ENCODE peak calls at places on chromosomes 11 and 22, in six cellular contexts. M is chondrocyte, Q is spleen, X is mucosa of descending colon, A is HFFc6, D is PC-3. Z is an unnamed sample.

GRCh38 chr11:2810401-2811205 is 75.0 kb downstream of the CDKN1C start:
- DNase-seq in M (peak; percentile 85), Q (peak; percentile 47), X (peak; percentile 44), A (no peak), D (no peak), Z (no peak)

GRCh38 chr11:75697906-75698563 is 19.6 kb upstream of the MOGAT2 start:
- DNase-seq in M (no peak), Q (no peak), X (no peak), A (no peak), D (peak; percentile 80), Z (no peak)

GRCh38 chr11:63543711-63544110 is 7.1 kb downstream of the PLAAT4 start:
- DNase-seq in M (no peak), Q (no peak), X (no peak), A (no peak), D (no peak), Z (no peak)

GRCh38 chr22:29224859-29225410 is 19.2 kb downstream of the EMID1 start:
- DNase-seq in M (no peak), Q (peak; percentile 68), X (no peak), A (no peak), D (no peak), Z (no peak)

GRCh38 chr11:83827940-83828554 is 541.9 kb upstream of the CCDC90B start:
- DNase-seq in M (no peak), Q (no peak), X (no peak), A (peak; percentile 42), D (peak; percentile 55), Z (peak; percentile 17)

GRCh38 chr11:83054904-83055380 is 16.8 kb downstream of the RAB30 start:
- DNase-seq in M (no peak), Q (no peak), X (no peak), A (no peak), D (peak; percentile 88), Z (no peak)

GRCh38 chr11:34243620-34244493 is 114.0 kb downstream of the ABTB2 start:
- DNase-seq in M (peak; percentile 1), Q (no peak), X (peak; percentile 82), A (peak; percentile 39), D (peak; percentile 87), Z (no peak)

GRCh38 chr22:48239461-48240164 is 1477.2 kb downstream of the TBC1D22A start:
- DNase-seq in M (no peak), Q (peak; percentile 44), X (no peak), A (no peak), D (no peak), Z (no peak)

GRCh38 chr11:13249177-13249576 is 28.4 kb upstream of the BMAL1 start:
- DNase-seq in M (no peak), Q (no peak), X (no peak), A (no peak), D (no peak), Z (no peak)

GRCh38 chr11:86743223-86744118 is 56.9 kb upstream of the PRSS23 start:
- DNase-seq in M (no peak), Q (no peak), X (no peak), A (peak; percentile 98), D (peak; percentile 95), Z (no peak)

GRCh38 chr11:17765381-17766359 is 31.1 kb downstream of the KCNC1 start:
- DNase-seq in M (peak; percentile 73), Q (peak; percentile 59), X (no peak), A (peak; percentile 9), D (no peak), Z (no peak)

GRCh38 chr11:113377606-113378005 is 10.0 kb upstream of the ANKK1 start:
- DNase-seq in M (no peak), Q (no peak), X (no peak), A (no peak), D (no peak), Z (no peak)

GRCh38 chr22:40607506-40607905 is 29.0 kb downstream of the MRTFA start:
- DNase-seq in M (no peak), Q (no peak), X (no peak), A (no peak), D (no peak), Z (no peak)

GRCh38 chr11:824942-825341 is 2.8 kb upstream of the CRACR2B start:
- DNase-seq in M (no peak), Q (no peak), X (no peak), A (no peak), D (no peak), Z (no peak)

GRCh38 chr22:46294784-46295183 is 1.9 kb upstream of the GTSE1 start:
- DNase-seq in M (no peak), Q (peak; percentile 75), X (no peak), A (no peak), D (no peak), Z (no peak)

GRCh38 chr22:46299101-46299500 is 2.4 kb downstream of the GTSE1 start:
- DNase-seq in M (no peak), Q (peak; percentile 68), X (no peak), A (no peak), D (no peak), Z (no peak)

GRCh38 chr22:46297151-46297819 is 615 bp downstream of the GTSE1 start:
- DNase-seq in M (peak; percentile 84), Q (no peak), X (no peak), A (peak; percentile 51), D (peak; percentile 43), Z (no peak)

GRCh38 chr22:46295277-46295971 is 1.2 kb upstream of the GTSE1 start:
- DNase-seq in M (no peak), Q (no peak), X (no peak), A (no peak), D (no peak), Z (no peak)

GRCh38 chr22:46296257-46297150 is at the start of gene GTSE1:
- DNase-seq in M (peak; percentile 99), Q (peak; percentile 100), X (peak; percentile 99), A (peak; percentile 96), D (peak; percentile 97), Z (peak; percentile 86)
- TF ChIP-seq CTCF in M (peak; percentile 65), Q (peak; percentile 52), X (peak; percentile 40), A (peak; percentile 32), D (peak; percentile 18), Z (peak; percentile 35)

DNA sequence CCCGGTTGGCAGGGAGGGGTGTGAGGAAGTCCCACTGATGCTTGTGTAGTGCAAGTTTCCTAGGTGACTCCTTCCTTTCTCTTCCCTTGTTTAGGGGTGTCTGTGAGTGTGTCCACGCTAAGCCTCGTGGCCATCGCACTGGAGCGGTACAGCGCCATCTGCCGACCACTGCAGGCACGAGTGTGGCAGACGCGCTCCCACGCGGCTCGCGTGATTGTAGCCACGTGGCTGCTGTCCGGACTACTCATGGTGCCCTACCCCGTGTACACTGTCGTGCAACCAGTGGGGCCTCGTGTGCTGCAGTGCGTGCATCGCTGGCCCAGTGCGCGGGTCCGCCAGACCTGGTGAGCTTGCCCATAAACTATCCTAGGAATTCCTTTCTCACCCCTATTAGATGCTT is 10.4 kb downstream of the CCKBR start:
- DNase-seq in M (no peak), Q (peak; percentile 79), X (no peak), A (no peak), D (no peak), Z (no peak)
- TF ChIP-seq CTCF in M (no peak), Q (no peak), X (no peak), A (no peak), D (no peak), Z (no peak)

GRCh38 chr22:32698926-32699619 is 102.4 kb upstream of the TIMP3 start:
- DNase-seq in M (no peak), Q (no peak), X (no peak), A (no peak), D (no peak), Z (no peak)
- TF ChIP-seq CTCF in M (no peak), Q (no peak), X (no peak), A (no peak), D (no peak), Z (no peak)

DNA sequence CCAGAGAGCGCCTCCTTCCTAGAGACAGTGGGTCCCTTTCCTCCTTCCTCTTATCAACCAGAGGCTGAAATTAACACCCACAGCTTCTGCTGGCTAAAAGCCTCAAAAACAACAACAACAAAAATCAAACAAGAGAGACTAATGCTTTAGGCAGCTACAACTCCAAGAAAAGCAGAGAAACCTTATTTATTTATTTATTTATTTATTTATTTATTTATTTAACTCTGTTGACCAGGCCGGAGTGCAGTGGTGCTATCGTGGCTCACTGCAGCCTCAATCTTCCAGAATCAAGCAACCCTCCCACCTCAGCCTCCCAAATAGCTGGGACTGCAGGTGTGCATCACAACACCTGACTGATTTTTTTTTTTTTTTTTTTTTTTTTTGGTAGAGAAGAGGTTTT is 2.6 kb upstream of the B3GNT6 start:
- DNase-seq in M (no peak), Q (no peak), X (no peak), A (no peak), D (no peak), Z (no peak)
- TF ChIP-seq CTCF in M (no peak), Q (no peak), X (no peak), A (no peak), D (no peak), Z (no peak)

GRCh38 chr22:31123292-31123602 is 481 bp downstream of the INPP5J start:
- DNase-seq in M (no peak), Q (no peak), X (peak; percentile 27), A (no peak), D (no peak), Z (no peak)

GRCh38 chr22:31122532-31123291 is at the start of gene INPP5J:
- DNase-seq in M (peak; percentile 63), Q (peak; percentile 51), X (peak; percentile 79), A (no peak), D (peak; percentile 44), Z (peak; percentile 70)

GRCh38 chr22:31120642-31121041 is 2.1 kb upstream of the INPP5J start:
- DNase-seq in M (no peak), Q (peak; percentile 17), X (no peak), A (no peak), D (no peak), Z (no peak)

GRCh38 chr22:31121403-31121802 is 1.4 kb upstream of the INPP5J start:
- DNase-seq in M (no peak), Q (peak; percentile 17), X (no peak), A (no peak), D (no peak), Z (no peak)

DNA sequence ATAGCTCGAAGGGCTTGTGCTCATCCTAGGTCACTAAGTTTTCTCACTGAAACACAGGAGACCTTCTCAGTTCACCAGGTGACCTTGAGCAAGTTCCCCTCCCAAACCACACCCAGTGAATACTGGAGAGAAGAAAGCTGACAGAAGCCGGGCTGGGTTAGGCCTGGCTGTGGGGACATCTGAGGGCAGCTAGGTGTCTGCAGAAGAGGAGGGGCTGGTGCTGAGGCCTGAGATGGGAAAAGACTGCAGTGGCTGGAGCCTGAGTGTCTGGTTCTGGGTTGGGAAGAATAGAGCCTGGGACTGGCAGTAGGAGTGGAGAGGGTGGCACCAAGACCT is 602 bp upstream of the INPP5J start:
- DNase-seq in M (no peak), Q (no peak), X (no peak), A (no peak), D (no peak), Z (no peak)
- TF ChIP-seq CTCF in M (no peak), Q (no peak), X (no peak), A (no peak), D (no peak), Z (no peak)

GRCh38 chr22:43262990-43263644 is 76.2 kb upstream of the TTLL12 start:
- DNase-seq in M (no peak), Q (peak; percentile 88), X (peak; percentile 72), A (no peak), D (no peak), Z (no peak)
- TF ChIP-seq CTCF in M (no peak), Q (no peak), X (no peak), A (no peak), D (no peak), Z (no peak)

DNA sequence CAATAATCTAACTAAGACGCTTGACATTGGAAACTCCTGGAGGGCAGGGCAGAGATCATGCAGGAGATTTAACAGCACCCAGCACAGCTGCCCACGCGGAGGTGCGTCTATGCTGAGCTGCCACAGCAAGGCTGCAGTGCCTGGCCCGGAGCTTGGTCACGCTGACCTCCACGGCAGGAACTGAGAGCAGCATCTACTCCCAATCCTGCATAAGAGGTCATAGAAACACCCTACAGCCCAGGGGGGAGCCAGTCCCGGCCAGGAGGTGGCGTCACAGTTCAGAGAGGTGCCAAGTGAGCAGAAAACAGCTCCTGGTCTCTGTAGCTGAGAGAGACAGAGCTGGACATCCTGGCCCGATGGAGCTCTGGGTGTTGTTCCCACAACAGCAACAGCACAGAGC is 121.1 kb upstream of the TMEM45B start:
- DNase-seq in M (peak; percentile 75), Q (no peak), X (no peak), A (no peak), D (peak; percentile 36), Z (no peak)
- TF ChIP-seq CTCF in M (no peak), Q (no peak), X (no peak), A (no peak), D (peak; percentile 57), Z (no peak)